ENCODE peak calls at places on chromosomes 11 and 22, in ten cellular contexts. F, M, Z, J, P, R, W, Q, T and L are unnamed samples.

GRCh38 chr11:61349916-61350315 is 11.8 kb downstream of the CYB561A3 start:
- DNase-seq in F (no peak), M (no peak), Z (no peak), J (no peak), P (no peak), R (no peak), W (no peak), Q (no peak), T (no peak), L (no peak)

GRCh38 chr11:69663326-69663725 is 11.8 kb downstream of the LTO1 start:
- DNase-seq in F (no peak), M (no peak), Z (no peak), J (no peak), P (no peak), R (no peak), W (no peak), Q (no peak), T (no peak), L (no peak)

GRCh38 chr11:62223095-62223494 is 14.6 kb downstream of the SCGB2A1 start:
- DNase-seq in F (no peak), M (no peak), Z (no peak), J (no peak), P (no peak), R (no peak), W (no peak), Q (no peak), T (no peak), L (no peak)

GRCh38 chr22:29633514-29634312 is 30.3 kb downstream of the NF2 start:
- DNase-seq in F (no peak), M (no peak), Z (no peak), J (no peak), P (no peak), R (no peak), W (no peak), Q (no peak), T (no peak), L (no peak)

GRCh38 chr11:95035316-95035715 is 10.3 kb downstream of the KDM4E start:
- DNase-seq in F (no peak), M (no peak), Z (no peak), J (no peak), P (no peak), R (no peak), W (no peak), Q (no peak), T (no peak), L (no peak)

GRCh38 chr11:77137421-77137820 is 9.4 kb downstream of the MYO7A start:
- DNase-seq in F (no peak), M (no peak), Z (no peak), J (no peak), P (no peak), R (no peak), W (no peak), Q (no peak), T (no peak), L (no peak)

GRCh38 chr22:50260801-50261614 is 475 bp downstream of the MAPK12 start:
- DNase-seq in F (no peak), M (no peak), Z (no peak), J (peak), P (peak), R (no peak), W (no peak), Q (peak), T (peak), L (peak)

GRCh38 chr11:56885182-56885581 is 103.5 kb upstream of the OR5AK2 start:
- DNase-seq in F (no peak), M (peak), Z (no peak), J (no peak), P (no peak), R (no peak), W (peak), Q (no peak), T (no peak), L (peak)

GRCh38 chr22:41596776-41597634 is 7.4 kb upstream of the PMM1 start:
- DNase-seq in F (no peak), M (peak), Z (peak), J (peak), P (peak), R (no peak), W (peak), Q (peak), T (peak), L (peak)

GRCh38 chr11:118212131-118212725 is 12.6 kb downstream of the JAML start:
- DNase-seq in F (no peak), M (peak), Z (no peak), J (no peak), P (no peak), R (no peak), W (no peak), Q (no peak), T (no peak), L (no peak)

GRCh38 chr11:106950067-106950491 is 68.2 kb downstream of the GUCY1A2 start:
- DNase-seq in F (no peak), M (no peak), Z (no peak), J (no peak), P (no peak), R (no peak), W (no peak), Q (no peak), T (no peak), L (no peak)

GRCh38 chr11:78216021-78216420 is 27.3 kb downstream of the USP35 start:
- DNase-seq in F (no peak), M (no peak), Z (no peak), J (no peak), P (no peak), R (no peak), W (no peak), Q (no peak), T (no peak), L (no peak)

GRCh38 chr11:60855726-60856633 is at the start of gene PTGDR2:
- DNase-seq in F (no peak), M (no peak), Z (no peak), J (no peak), P (no peak), R (no peak), W (no peak), Q (peak), T (no peak), L (no peak)